ENCODE peak calls at places on chromosomes 12 and 14, in seven cellular contexts. Q, K, L, F, R, G and A are unnamed samples.

GRCh38 chr14:32366256-32366655 is 37.2 kb downstream of the AKAP6 start:
- DNase-seq in Q (no peak), K (no peak), L (peak), F (no peak), R (no peak), G (no peak), A (peak)

GRCh38 chr12:76346798-76347420 is 1.3 kb downstream of the BBS10 start:
- DNase-seq in Q (peak), K (no peak), L (peak), F (peak), R (no peak), G (no peak), A (no peak)

GRCh38 chr12:56350662-56351061 is 9.2 kb downstream of the STAT2 start:
- DNase-seq in Q (no peak), K (no peak), L (no peak), F (no peak), R (no peak), G (no peak), A (no peak)

GRCh38 chr14:69693823-69694729 is 72.9 kb upstream of the SRSF5 start:
- DNase-seq in Q (peak), K (no peak), L (no peak), F (no peak), R (no peak), G (peak), A (no peak)

GRCh38 chr14:95337052-95337595 is 17.4 kb upstream of the CLMN start:
- DNase-seq in Q (no peak), K (no peak), L (no peak), F (no peak), R (no peak), G (no peak), A (no peak)

GRCh38 chr12:121568971-121569808 is 11.6 kb downstream of the KDM2B start:
- DNase-seq in Q (no peak), K (no peak), L (no peak), F (no peak), R (no peak), G (no peak), A (no peak)

GRCh38 chr14:96741151-96741977 is 55.8 kb upstream of the VRK1 start:
- DNase-seq in Q (no peak), K (no peak), L (peak), F (no peak), R (peak), G (peak), A (peak)

GRCh38 chr12:117140397-117141096 is 41.3 kb upstream of the TESC start:
- DNase-seq in Q (no peak), K (no peak), L (no peak), F (no peak), R (no peak), G (no peak), A (no peak)

GRCh38 chr14:66005899-66006434 is 480.2 kb upstream of the CCDC196 start:
- DNase-seq in Q (no peak), K (no peak), L (no peak), F (no peak), R (no peak), G (no peak), A (no peak)

GRCh38 chr14:31530136-31530535 is 31.1 kb upstream of the NUBPL start:
- DNase-seq in Q (no peak), K (no peak), L (no peak), F (no peak), R (no peak), G (no peak), A (no peak)

GRCh38 chr14:91154851-91155625 is 41.2 kb downstream of the DGLUCY start:
- DNase-seq in Q (no peak), K (peak), L (peak), F (no peak), R (no peak), G (no peak), A (peak)

GRCh38 chr14:88170333-88170732 is 152.7 kb downstream of the KCNK10 start:
- DNase-seq in Q (peak), K (no peak), L (no peak), F (no peak), R (no peak), G (no peak), A (no peak)

GRCh38 chr14:58151264-58151700 is 731 bp downstream of the ARMH4 start:
- DNase-seq in Q (peak), K (no peak), L (peak), F (no peak), R (no peak), G (no peak), A (no peak)

GRCh38 chr14:96168581-96168980 is 36.1 kb upstream of the BDKRB2 start:
- DNase-seq in Q (no peak), K (no peak), L (no peak), F (no peak), R (no peak), G (no peak), A (no peak)

GRCh38 chr12:51886021-51886710 is 1.7 kb upstream of the ANKRD33 start:
- DNase-seq in Q (peak), K (no peak), L (no peak), F (no peak), R (no peak), G (peak), A (no peak)

GRCh38 chr14:56487090-56487667 is 92.4 kb upstream of the TMEM260 start:
- DNase-seq in Q (no peak), K (peak), L (no peak), F (no peak), R (no peak), G (no peak), A (no peak)

GRCh38 chr12:113485330-113485729 is 13.7 kb upstream of the LHX5 start:
- DNase-seq in Q (no peak), K (no peak), L (no peak), F (no peak), R (no peak), G (peak), A (no peak)

GRCh38 chr12:6342140-6342889 is 439 bp upstream of the TNFRSF1A start:
- DNase-seq in Q (no peak), K (no peak), L (no peak), F (no peak), R (no peak), G (no peak), A (no peak)

GRCh38 chr12:113054948-113055486 is 1.5 kb upstream of the DTX1 start:
- DNase-seq in Q (no peak), K (no peak), L (no peak), F (no peak), R (no peak), G (no peak), A (no peak)

GRCh38 chr14:54610051-54610977 is 43.4 kb downstream of the SAMD4A start:
- DNase-seq in Q (no peak), K (no peak), L (no peak), F (no peak), R (no peak), G (no peak), A (no peak)

GRCh38 chr14:32331227-32331597 is 2.1 kb downstream of the AKAP6 start:
- DNase-seq in Q (no peak), K (no peak), L (no peak), F (no peak), R (no peak), G (peak), A (no peak)

GRCh38 chr12:42590324-42590934 is 883 bp upstream of the PRICKLE1 start:
- DNase-seq in Q (no peak), K (no peak), L (peak), F (no peak), R (no peak), G (no peak), A (no peak)

GRCh38 chr12:117967512-117967911 is 1.3 kb downstream of the KSR2 start:
- DNase-seq in Q (no peak), K (no peak), L (no peak), F (no peak), R (no peak), G (no peak), A (no peak)

GRCh38 chr14:61498303-61498702 is 176.9 kb downstream of the PRKCH start:
- DNase-seq in Q (no peak), K (no peak), L (no peak), F (no peak), R (no peak), G (no peak), A (no peak)

GRCh38 chr12:70609203-70609602 is 28.0 kb downstream of the PTPRB start:
- DNase-seq in Q (no peak), K (no peak), L (peak), F (no peak), R (no peak), G (no peak), A (no peak)

GRCh38 chr14:104598461-104599273 is 5.9 kb downstream of the TMEM179 start:
- DNase-seq in Q (no peak), K (no peak), L (peak), F (no peak), R (no peak), G (no peak), A (no peak)

GRCh38 chr12:14696265-14696741 is at the start of gene GUCY2C:
- DNase-seq in Q (no peak), K (no peak), L (no peak), F (no peak), R (no peak), G (no peak), A (no peak)

GRCh38 chr14:69281450-69282169 is 21.7 kb downstream of the GALNT16 start:
- DNase-seq in Q (no peak), K (no peak), L (no peak), F (no peak), R (no peak), G (no peak), A (no peak)

GRCh38 chr12:119775246-119775895 is 101.7 kb downstream of the CIT start:
- DNase-seq in Q (no peak), K (no peak), L (no peak), F (no peak), R (no peak), G (no peak), A (no peak)

GRCh38 chr14:59017285-59017965 is 171.0 kb upstream of the DAAM1 start:
- DNase-seq in Q (no peak), K (no peak), L (no peak), F (no peak), R (no peak), G (no peak), A (no peak)

GRCh38 chr14:39880965-39881364 is 448.7 kb upstream of the FBXO33 start:
- DNase-seq in Q (no peak), K (no peak), L (no peak), F (no peak), R (no peak), G (no peak), A (no peak)

GRCh38 chr12:113197518-113198077 is 12.1 kb downstream of the RITA1 start:
- DNase-seq in Q (no peak), K (no peak), L (no peak), F (no peak), R (no peak), G (no peak), A (no peak)

GRCh38 chr12:20367731-20368652 is at the start of gene PDE3A:
- DNase-seq in Q (no peak), K (peak), L (peak), F (no peak), R (peak), G (no peak), A (peak)

DNA sequence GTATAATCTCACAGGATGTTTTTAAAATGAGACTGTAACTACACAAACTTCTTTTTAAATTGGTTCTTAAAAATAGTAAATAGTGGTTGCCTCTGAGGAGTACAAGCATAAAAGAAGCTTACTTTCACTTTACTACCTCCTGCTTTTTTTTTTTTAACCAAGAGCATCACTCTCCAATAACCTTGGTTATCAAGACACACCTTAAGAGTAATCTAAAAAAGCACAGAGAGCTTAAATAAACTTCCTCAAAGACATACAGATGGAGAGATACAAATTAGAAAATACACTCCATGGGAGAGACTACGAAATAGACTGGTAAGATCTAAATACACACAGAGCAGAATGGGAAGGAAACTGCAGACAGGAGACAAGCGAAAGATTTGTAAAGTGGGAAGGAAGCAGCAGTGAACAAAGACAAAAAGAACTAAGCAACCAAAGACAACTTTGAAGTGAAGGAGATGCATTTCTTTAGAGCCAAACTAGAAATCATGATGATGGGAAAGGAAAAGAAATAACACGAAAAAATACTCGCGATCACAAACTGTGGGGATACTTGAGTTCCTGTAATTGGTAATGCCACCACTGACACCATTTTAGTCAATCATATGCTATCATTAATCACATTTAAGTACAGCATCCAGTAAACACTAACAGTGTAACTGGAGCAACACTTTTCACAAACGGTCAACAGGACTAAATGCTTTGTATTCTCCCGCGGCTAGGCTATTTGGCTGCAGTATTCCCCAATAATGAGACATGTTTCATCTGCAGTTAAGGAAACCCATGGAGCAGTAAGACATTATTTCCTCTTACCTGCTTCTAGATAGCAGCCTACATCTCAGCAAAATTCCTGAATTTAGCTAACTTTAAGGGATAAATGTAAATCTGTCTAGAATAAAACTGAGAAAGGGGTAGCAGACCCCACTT is 8.2 kb downstream of the SINHCAF start:
- DNase-seq in Q (no peak), K (no peak), L (no peak), F (no peak), R (no peak), G (no peak), A (no peak)
- TF ChIP-seq JUND in Q (no peak), K (no peak), L (no peak), F (no peak), R (no peak), G (no peak), A (no peak)

DNA sequence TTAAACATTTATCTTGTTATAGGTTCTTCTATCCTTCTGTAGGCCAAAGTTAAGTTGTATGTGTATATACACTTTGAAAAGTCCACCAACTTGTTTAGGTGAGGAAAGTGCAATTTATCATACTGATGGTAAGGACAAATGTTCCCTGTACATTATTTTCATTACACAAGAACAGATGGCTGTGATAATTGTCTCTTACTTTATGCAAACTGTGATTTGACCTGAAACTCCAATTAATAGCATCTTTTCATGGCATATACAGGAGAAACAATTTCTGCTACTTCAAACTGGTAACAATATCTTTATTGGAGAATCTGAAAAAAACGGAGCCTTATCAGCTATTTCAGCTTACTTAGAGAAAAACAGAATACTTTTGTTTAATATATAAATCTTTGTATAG is 5.6 kb downstream of the TRIM9 start:
- DNase-seq in Q (no peak), K (no peak), L (no peak), F (no peak), R (no peak), G (no peak), A (no peak)
- TF ChIP-seq JUND in Q (no peak), K (no peak), L (no peak), F (no peak), R (no peak), G (no peak), A (no peak)

GRCh38 chr14:51644215-51644969 is 7.3 kb upstream of the FRMD6 start:
- DNase-seq in Q (no peak), K (no peak), L (no peak), F (no peak), R (no peak), G (no peak), A (no peak)

GRCh38 chr14:51648296-51648695 is 3.4 kb upstream of the FRMD6 start:
- DNase-seq in Q (no peak), K (no peak), L (no peak), F (no peak), R (no peak), G (no peak), A (no peak)

GRCh38 chr14:51638071-51638944 is 13.4 kb upstream of the FRMD6 start:
- DNase-seq in Q (peak), K (no peak), L (no peak), F (no peak), R (no peak), G (no peak), A (peak)

GRCh38 chr14:51639668-51640316 is 11.9 kb upstream of the FRMD6 start:
- DNase-seq in Q (no peak), K (no peak), L (no peak), F (no peak), R (no peak), G (no peak), A (no peak)

DNA sequence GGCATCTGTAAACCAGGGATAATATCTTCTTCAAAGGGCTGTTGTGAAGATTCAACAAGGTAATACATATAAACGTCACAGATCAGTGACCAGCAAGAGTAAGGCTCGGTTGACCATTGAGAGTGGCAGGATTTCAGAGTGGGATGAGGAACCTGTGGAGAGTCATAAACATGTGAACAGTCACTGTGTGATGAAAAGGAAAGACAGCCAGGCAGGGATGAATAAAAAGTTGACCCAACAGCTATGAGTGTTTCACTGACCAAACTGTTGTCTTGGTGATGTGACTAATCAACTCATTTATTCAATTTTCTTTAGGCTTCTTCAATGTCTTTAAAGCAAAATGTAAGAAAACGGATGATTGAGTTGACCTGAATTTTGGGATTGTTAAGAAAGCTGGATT is 8.6 kb upstream of the FRMD6 start:
- DNase-seq in Q (no peak), K (no peak), L (no peak), F (no peak), R (no peak), G (no peak), A (no peak)
- TF ChIP-seq JUND in Q (no peak), K (no peak), L (no peak), F (no peak), R (no peak), G (no peak), A (no peak)

GRCh38 chr12:79409562-79409961 is 281.2 kb downstream of the PAWR start:
- DNase-seq in Q (no peak), K (no peak), L (no peak), F (no peak), R (no peak), G (no peak), A (no peak)
- TF ChIP-seq JUND in Q (no peak), K (no peak), L (no peak), F (no peak), R (no peak), G (no peak), A (no peak)

GRCh38 chr14:24398298-24398942 is 383 bp upstream of the NYNRIN start:
- DNase-seq in Q (no peak), K (no peak), L (peak), F (no peak), R (no peak), G (no peak), A (no peak)
- TF ChIP-seq JUND in Q (no peak), K (no peak), L (no peak), F (no peak), R (no peak), G (no peak), A (no peak)